ENCODE peak calls at places on chromosomes 16 and 17, in eight cellular contexts. One of them, this sample, is unnamed.
A peak's percentile ranks its signal among the peaks of the same experiment; 100 is the strongest.

GRCh38 chr16:17211797-17212196 is 259.0 kb downstream of the XYLT1 start:
- DNase-seq in hippocampal formation: no peak
- DNase-seq in PC-3: no peak
- DNase-seq in psoas muscle: no peak
- DNase-seq in astrocyte of the cerebellum: no peak
- DNase-seq in heart right ventricle: no peak
- DNase-seq in NCI-H1048: no peak
- DNase-seq in colonic mucosa: no peak
- DNase-seq in this sample: no peak

GRCh38 chr17:75723201-75723930 is 2.1 kb downstream of the ITGB4 start:
- DNase-seq in hippocampal formation: no peak
- DNase-seq in PC-3: peak; percentile 87
- DNase-seq in psoas muscle: no peak
- DNase-seq in astrocyte of the cerebellum: no peak
- DNase-seq in heart right ventricle: no peak
- DNase-seq in NCI-H1048: no peak
- DNase-seq in colonic mucosa: peak; percentile 91
- DNase-seq in this sample: no peak

GRCh38 chr16:84716740-84717139 is 16.9 kb downstream of the USP10 start:
- DNase-seq in hippocampal formation: no peak
- DNase-seq in PC-3: no peak
- DNase-seq in psoas muscle: no peak
- DNase-seq in astrocyte of the cerebellum: no peak
- DNase-seq in heart right ventricle: no peak
- DNase-seq in NCI-H1048: no peak
- DNase-seq in colonic mucosa: no peak
- DNase-seq in this sample: no peak

GRCh38 chr16:2609827-2610470 is 72.1 kb downstream of the PDPK1 start:
- DNase-seq in hippocampal formation: no peak
- DNase-seq in PC-3: no peak
- DNase-seq in psoas muscle: no peak
- DNase-seq in astrocyte of the cerebellum: no peak
- DNase-seq in heart right ventricle: no peak
- DNase-seq in NCI-H1048: no peak
- DNase-seq in colonic mucosa: no peak
- DNase-seq in this sample: no peak

GRCh38 chr16:81654346-81654745 is 124.7 kb upstream of the PLCG2 start:
- DNase-seq in hippocampal formation: no peak
- DNase-seq in PC-3: peak; percentile 6
- DNase-seq in psoas muscle: no peak
- DNase-seq in astrocyte of the cerebellum: no peak
- DNase-seq in heart right ventricle: no peak
- DNase-seq in NCI-H1048: no peak
- DNase-seq in colonic mucosa: no peak
- DNase-seq in this sample: no peak

GRCh38 chr17:80848449-80849102 is 143.1 kb upstream of the CHMP6 start:
- DNase-seq in hippocampal formation: no peak
- DNase-seq in PC-3: no peak
- DNase-seq in psoas muscle: no peak
- DNase-seq in astrocyte of the cerebellum: no peak
- DNase-seq in heart right ventricle: no peak
- DNase-seq in NCI-H1048: no peak
- DNase-seq in colonic mucosa: no peak
- DNase-seq in this sample: no peak

GRCh38 chr16:84039696-84040095 is 2.9 kb downstream of the SLC38A8 start:
- DNase-seq in hippocampal formation: no peak
- DNase-seq in PC-3: no peak
- DNase-seq in psoas muscle: no peak
- DNase-seq in astrocyte of the cerebellum: no peak
- DNase-seq in heart right ventricle: no peak
- DNase-seq in NCI-H1048: no peak
- DNase-seq in colonic mucosa: no peak
- DNase-seq in this sample: no peak

GRCh38 chr16:89453662-89454321 is 36.6 kb downstream of the ANKRD11 start:
- DNase-seq in hippocampal formation: no peak
- DNase-seq in PC-3: peak; percentile 7
- DNase-seq in psoas muscle: peak; percentile 42
- DNase-seq in astrocyte of the cerebellum: no peak
- DNase-seq in heart right ventricle: no peak
- DNase-seq in NCI-H1048: no peak
- DNase-seq in colonic mucosa: no peak
- DNase-seq in this sample: no peak

GRCh38 chr17:61285483-61286320 is 113.9 kb upstream of the TBX2 start:
- DNase-seq in hippocampal formation: no peak
- DNase-seq in PC-3: peak; percentile 22
- DNase-seq in psoas muscle: peak; percentile 18
- DNase-seq in astrocyte of the cerebellum: no peak
- DNase-seq in heart right ventricle: peak; percentile 66
- DNase-seq in NCI-H1048: no peak
- DNase-seq in colonic mucosa: no peak
- DNase-seq in this sample: no peak

GRCh38 chr17:42979511-42980273 is at the start of gene PTGES3L:
- DNase-seq in hippocampal formation: no peak
- DNase-seq in PC-3: peak; percentile 27
- DNase-seq in psoas muscle: peak; percentile 76
- DNase-seq in astrocyte of the cerebellum: no peak
- DNase-seq in heart right ventricle: peak; percentile 67
- DNase-seq in NCI-H1048: no peak
- DNase-seq in colonic mucosa: peak; percentile 61
- DNase-seq in this sample: peak; percentile 48

GRCh38 chr17:83081561-83082201 is 2.3 kb downstream of the METRNL start:
- DNase-seq in hippocampal formation: no peak
- DNase-seq in PC-3: no peak
- DNase-seq in psoas muscle: peak; percentile 66
- DNase-seq in astrocyte of the cerebellum: no peak
- DNase-seq in heart right ventricle: no peak
- DNase-seq in NCI-H1048: no peak
- DNase-seq in colonic mucosa: peak; percentile 91
- DNase-seq in this sample: peak; percentile 47

GRCh38 chr17:81309859-81310839 is 15.0 kb upstream of the SLC38A10 start:
- DNase-seq in hippocampal formation: no peak
- DNase-seq in PC-3: no peak
- DNase-seq in psoas muscle: no peak
- DNase-seq in astrocyte of the cerebellum: no peak
- DNase-seq in heart right ventricle: no peak
- DNase-seq in NCI-H1048: no peak
- DNase-seq in colonic mucosa: no peak
- DNase-seq in this sample: no peak

GRCh38 chr17:50943575-50943933 is 77.4 kb upstream of the TOB1 start:
- DNase-seq in hippocampal formation: no peak
- DNase-seq in PC-3: no peak
- DNase-seq in psoas muscle: no peak
- DNase-seq in astrocyte of the cerebellum: no peak
- DNase-seq in heart right ventricle: no peak
- DNase-seq in NCI-H1048: no peak
- DNase-seq in colonic mucosa: no peak
- DNase-seq in this sample: no peak